ENCODE peak calls at places on chromosomes 11 and 22, in six cellular contexts. One of them, this sample, is unnamed.
A peak's percentile ranks its signal among the peaks of the same experiment; 100 is the strongest.

GRCh38 chr11:110112457-110112856 is 19.3 kb downstream of the ZC3H12C start:
- DNase-seq in heart right ventricle: no peak
- DNase-seq in CD4-positive, CD25-positive, alpha-beta regulatory T cell: no peak
- DNase-seq in CD8-positive, alpha-beta memory T cell: no peak
- DNase-seq in ovary: no peak
- DNase-seq in OCI-LY7: no peak
- DNase-seq in this sample: no peak

GRCh38 chr22:24157783-24158170 is 23.5 kb upstream of the SUSD2 start:
- DNase-seq in heart right ventricle: no peak
- DNase-seq in ovary: no peak
- DNase-seq in CD8-positive, alpha-beta memory T cell: no peak
- DNase-seq in OCI-LY7: no peak
- DNase-seq in CD4-positive, CD25-positive, alpha-beta regulatory T cell: no peak
- DNase-seq in this sample: no peak

GRCh38 chr11:128289048-128289447 is 298.3 kb downstream of the ETS1 start:
- DNase-seq in CD8-positive, alpha-beta memory T cell: no peak
- DNase-seq in CD4-positive, CD25-positive, alpha-beta regulatory T cell: no peak
- DNase-seq in OCI-LY7: no peak
- DNase-seq in heart right ventricle: no peak
- DNase-seq in ovary: no peak
- DNase-seq in this sample: no peak

GRCh38 chr11:20022363-20023081 is 137.8 kb downstream of the DBX1 start:
- DNase-seq in CD8-positive, alpha-beta memory T cell: no peak
- DNase-seq in heart right ventricle: no peak
- DNase-seq in CD4-positive, CD25-positive, alpha-beta regulatory T cell: no peak
- DNase-seq in ovary: peak; percentile 37
- DNase-seq in OCI-LY7: peak; percentile 2
- DNase-seq in this sample: no peak

GRCh38 chr11:35934981-35935380 is 8.9 kb upstream of the LDLRAD3 start:
- DNase-seq in CD4-positive, CD25-positive, alpha-beta regulatory T cell: no peak
- DNase-seq in heart right ventricle: no peak
- DNase-seq in CD8-positive, alpha-beta memory T cell: no peak
- DNase-seq in ovary: no peak
- DNase-seq in OCI-LY7: no peak
- DNase-seq in this sample: no peak

GRCh38 chr22:41862160-41862529 is 29.2 kb downstream of the SREBF2 start:
- DNase-seq in ovary: peak; percentile 53
- DNase-seq in OCI-LY7: peak; percentile 84
- DNase-seq in heart right ventricle: no peak
- DNase-seq in CD4-positive, CD25-positive, alpha-beta regulatory T cell: no peak
- DNase-seq in CD8-positive, alpha-beta memory T cell: peak; percentile 27
- DNase-seq in this sample: peak; percentile 38

GRCh38 chr22:27329966-27330645 is 471.4 kb downstream of the MN1 start:
- DNase-seq in CD4-positive, CD25-positive, alpha-beta regulatory T cell: no peak
- DNase-seq in ovary: no peak
- DNase-seq in heart right ventricle: no peak
- DNase-seq in OCI-LY7: no peak
- DNase-seq in CD8-positive, alpha-beta memory T cell: no peak
- DNase-seq in this sample: no peak

GRCh38 chr11:92383430-92383829 is 158.8 kb downstream of the FAT3 start:
- DNase-seq in CD4-positive, CD25-positive, alpha-beta regulatory T cell: no peak
- DNase-seq in CD8-positive, alpha-beta memory T cell: no peak
- DNase-seq in heart right ventricle: no peak
- DNase-seq in ovary: no peak
- DNase-seq in OCI-LY7: no peak
- DNase-seq in this sample: no peak

GRCh38 chr11:69035959-69036340 is 12.8 kb upstream of the TPCN2 start:
- DNase-seq in OCI-LY7: no peak
- DNase-seq in CD4-positive, CD25-positive, alpha-beta regulatory T cell: no peak
- DNase-seq in CD8-positive, alpha-beta memory T cell: no peak
- DNase-seq in ovary: peak; percentile 76
- DNase-seq in heart right ventricle: no peak
- DNase-seq in this sample: no peak

GRCh38 chr11:12813371-12814225 is 139.4 kb downstream of the TEAD1 start:
- DNase-seq in CD8-positive, alpha-beta memory T cell: no peak
- DNase-seq in CD4-positive, CD25-positive, alpha-beta regulatory T cell: no peak
- DNase-seq in ovary: peak; percentile 74
- DNase-seq in heart right ventricle: no peak
- DNase-seq in OCI-LY7: no peak
- DNase-seq in this sample: no peak

GRCh38 chr22:48647606-48648515 is 1179.8 kb downstream of the BRD1 start:
- DNase-seq in heart right ventricle: no peak
- DNase-seq in CD4-positive, CD25-positive, alpha-beta regulatory T cell: no peak
- DNase-seq in ovary: no peak
- DNase-seq in OCI-LY7: no peak
- DNase-seq in CD8-positive, alpha-beta memory T cell: no peak
- DNase-seq in this sample: no peak

GRCh38 chr11:10298342-10298741 is 4.3 kb upstream of the SBF2 start:
- DNase-seq in CD8-positive, alpha-beta memory T cell: peak; percentile 61
- DNase-seq in CD4-positive, CD25-positive, alpha-beta regulatory T cell: peak; percentile 47
- DNase-seq in ovary: no peak
- DNase-seq in heart right ventricle: no peak
- DNase-seq in OCI-LY7: no peak
- DNase-seq in this sample: peak; percentile 51

GRCh38 chr22:49431559-49431958 is 396.1 kb downstream of the BRD1 start:
- DNase-seq in CD8-positive, alpha-beta memory T cell: no peak
- DNase-seq in ovary: no peak
- DNase-seq in CD4-positive, CD25-positive, alpha-beta regulatory T cell: no peak
- DNase-seq in heart right ventricle: no peak
- DNase-seq in OCI-LY7: no peak
- DNase-seq in this sample: no peak

GRCh38 chr22:50713571-50714056 is 24.4 kb upstream of the ACR start:
- DNase-seq in OCI-LY7: no peak
- DNase-seq in heart right ventricle: no peak
- DNase-seq in ovary: no peak
- DNase-seq in CD8-positive, alpha-beta memory T cell: no peak
- DNase-seq in CD4-positive, CD25-positive, alpha-beta regulatory T cell: no peak
- DNase-seq in this sample: no peak

GRCh38 chr11:17581036-17581731 is 34.1 kb downstream of the OTOG start:
- DNase-seq in ovary: no peak
- DNase-seq in OCI-LY7: no peak
- DNase-seq in CD8-positive, alpha-beta memory T cell: no peak
- DNase-seq in CD4-positive, CD25-positive, alpha-beta regulatory T cell: no peak
- DNase-seq in heart right ventricle: no peak
- DNase-seq in this sample: no peak

GRCh38 chr11:47587039-47587675 is 679 bp downstream of the FAM180B start:
- DNase-seq in heart right ventricle: no peak
- DNase-seq in CD8-positive, alpha-beta memory T cell: no peak
- DNase-seq in CD4-positive, CD25-positive, alpha-beta regulatory T cell: no peak
- DNase-seq in OCI-LY7: no peak
- DNase-seq in ovary: peak; percentile 22
- DNase-seq in this sample: no peak

GRCh38 chr11:77909277-77909676 is 85.2 kb downstream of the INTS4 start:
- DNase-seq in CD4-positive, CD25-positive, alpha-beta regulatory T cell: no peak
- DNase-seq in OCI-LY7: no peak
- DNase-seq in ovary: no peak
- DNase-seq in heart right ventricle: no peak
- DNase-seq in CD8-positive, alpha-beta memory T cell: no peak
- DNase-seq in this sample: no peak

GRCh38 chr22:44623771-44624510 is 78.1 kb upstream of the PRR5 start:
- DNase-seq in ovary: no peak
- DNase-seq in OCI-LY7: peak; percentile 28
- DNase-seq in heart right ventricle: no peak
- DNase-seq in CD8-positive, alpha-beta memory T cell: no peak
- DNase-seq in CD4-positive, CD25-positive, alpha-beta regulatory T cell: no peak
- DNase-seq in this sample: no peak

GRCh38 chr11:29317669-29318068 is 699.2 kb downstream of the KCNA4 start:
- DNase-seq in CD4-positive, CD25-positive, alpha-beta regulatory T cell: no peak
- DNase-seq in CD8-positive, alpha-beta memory T cell: no peak
- DNase-seq in ovary: no peak
- DNase-seq in OCI-LY7: no peak
- DNase-seq in heart right ventricle: no peak
- DNase-seq in this sample: no peak

DNA sequence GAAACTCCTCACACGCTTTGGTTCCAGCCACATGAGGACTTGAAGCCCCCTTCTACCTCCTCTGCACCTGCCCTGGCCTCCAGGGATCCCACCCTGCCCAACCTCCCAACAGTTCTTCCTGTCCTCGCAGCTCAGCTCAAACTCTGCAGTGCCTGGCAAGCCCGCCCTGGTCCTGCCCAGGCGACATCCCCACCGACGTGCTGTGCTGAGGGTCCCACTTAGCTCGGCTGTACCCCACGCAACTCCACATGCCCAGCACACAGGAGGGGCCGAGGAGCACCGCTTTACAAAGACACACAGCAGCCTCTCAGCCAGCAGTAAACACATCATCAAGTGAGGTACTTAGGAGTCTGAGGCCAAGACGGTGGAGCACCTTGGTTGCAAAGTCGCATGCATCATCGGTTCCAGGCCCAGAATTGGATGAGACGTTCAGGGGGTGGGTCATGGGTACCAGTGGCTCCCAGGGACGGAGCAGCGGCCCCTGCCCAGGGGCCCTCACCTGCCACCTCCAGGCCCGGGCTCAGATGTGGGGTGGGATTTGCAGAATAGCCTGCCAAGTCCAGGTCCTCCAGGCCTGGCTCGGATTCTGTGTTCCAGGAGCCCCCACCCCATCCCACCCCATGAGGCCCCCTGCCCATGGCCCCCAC is 72.6 kb downstream of the CELSR1 start:
- DNase-seq in heart right ventricle: no peak
- DNase-seq in CD4-positive, CD25-positive, alpha-beta regulatory T cell: no peak
- DNase-seq in CD8-positive, alpha-beta memory T cell: no peak
- DNase-seq in OCI-LY7: no peak
- DNase-seq in ovary: no peak
- DNase-seq in this sample: no peak
- H3K27ac ChIP-seq in heart right ventricle: no peak overlapping the region
- H3K27ac ChIP-seq in CD4-positive, CD25-positive, alpha-beta regulatory T cell: no peak overlapping the region
- H3K27ac ChIP-seq in CD8-positive, alpha-beta memory T cell: no peak overlapping the region
- H3K27ac ChIP-seq in OCI-LY7: no peak overlapping the region
- H3K27ac ChIP-seq in ovary: no peak overlapping the region
- H3K27ac ChIP-seq in this sample: no peak overlapping the region

DNA sequence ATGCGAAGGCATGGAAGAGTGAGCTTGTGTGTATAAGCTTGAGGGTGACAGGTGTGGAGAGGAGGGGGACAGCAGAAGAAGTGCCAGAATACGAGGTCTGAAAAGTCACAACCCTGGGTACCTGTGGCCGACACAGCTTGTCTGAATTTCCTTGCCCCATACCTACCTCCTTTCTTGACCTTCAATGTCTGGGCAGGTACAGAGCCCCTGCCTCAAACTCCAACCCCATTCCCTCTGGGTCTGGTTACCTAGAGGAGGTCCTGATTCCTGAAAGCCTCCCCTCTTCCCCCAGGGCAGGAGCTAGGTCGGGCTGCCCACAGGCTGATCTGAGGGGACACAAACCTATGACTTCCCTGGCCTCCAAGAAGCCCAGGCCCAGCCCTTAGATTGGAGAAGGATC is 36.6 kb upstream of the FCHSD2 start:
- DNase-seq in CD4-positive, CD25-positive, alpha-beta regulatory T cell: no peak
- DNase-seq in ovary: peak; percentile 25
- DNase-seq in heart right ventricle: no peak
- DNase-seq in OCI-LY7: no peak
- DNase-seq in CD8-positive, alpha-beta memory T cell: no peak
- DNase-seq in this sample: no peak
- H3K4me1 ChIP-seq in CD4-positive, CD25-positive, alpha-beta regulatory T cell: no peaks in the 10 kb centered on the region
- H3K4me1 ChIP-seq in ovary: peaks cover 38% of the 10 kb centered on the region
- H3K4me1 ChIP-seq in heart right ventricle: peaks cover 35% of the 10 kb centered on the region
- H3K4me1 ChIP-seq in OCI-LY7: peaks cover 35% of the 10 kb centered on the region
- H3K4me1 ChIP-seq in CD8-positive, alpha-beta memory T cell: no peaks in the 10 kb centered on the region
- H3K4me1 ChIP-seq in this sample: no peaks in the 10 kb centered on the region

GRCh38 chr11:114083256-114084252 is 24.0 kb downstream of the ZBTB16 start:
- DNase-seq in OCI-LY7: no peak
- DNase-seq in heart right ventricle: no peak
- DNase-seq in ovary: no peak
- DNase-seq in CD4-positive, CD25-positive, alpha-beta regulatory T cell: no peak
- DNase-seq in CD8-positive, alpha-beta memory T cell: no peak
- DNase-seq in this sample: no peak
- H3K4me3 ChIP-seq in OCI-LY7: no peak overlapping the region
- H3K4me3 ChIP-seq in heart right ventricle: no peak overlapping the region
- H3K4me3 ChIP-seq in ovary: no peak overlapping the region
- H3K4me3 ChIP-seq in CD4-positive, CD25-positive, alpha-beta regulatory T cell: no peak overlapping the region
- H3K4me3 ChIP-seq in CD8-positive, alpha-beta memory T cell: no peak overlapping the region
- H3K4me3 ChIP-seq in this sample: no peak overlapping the region

DNA sequence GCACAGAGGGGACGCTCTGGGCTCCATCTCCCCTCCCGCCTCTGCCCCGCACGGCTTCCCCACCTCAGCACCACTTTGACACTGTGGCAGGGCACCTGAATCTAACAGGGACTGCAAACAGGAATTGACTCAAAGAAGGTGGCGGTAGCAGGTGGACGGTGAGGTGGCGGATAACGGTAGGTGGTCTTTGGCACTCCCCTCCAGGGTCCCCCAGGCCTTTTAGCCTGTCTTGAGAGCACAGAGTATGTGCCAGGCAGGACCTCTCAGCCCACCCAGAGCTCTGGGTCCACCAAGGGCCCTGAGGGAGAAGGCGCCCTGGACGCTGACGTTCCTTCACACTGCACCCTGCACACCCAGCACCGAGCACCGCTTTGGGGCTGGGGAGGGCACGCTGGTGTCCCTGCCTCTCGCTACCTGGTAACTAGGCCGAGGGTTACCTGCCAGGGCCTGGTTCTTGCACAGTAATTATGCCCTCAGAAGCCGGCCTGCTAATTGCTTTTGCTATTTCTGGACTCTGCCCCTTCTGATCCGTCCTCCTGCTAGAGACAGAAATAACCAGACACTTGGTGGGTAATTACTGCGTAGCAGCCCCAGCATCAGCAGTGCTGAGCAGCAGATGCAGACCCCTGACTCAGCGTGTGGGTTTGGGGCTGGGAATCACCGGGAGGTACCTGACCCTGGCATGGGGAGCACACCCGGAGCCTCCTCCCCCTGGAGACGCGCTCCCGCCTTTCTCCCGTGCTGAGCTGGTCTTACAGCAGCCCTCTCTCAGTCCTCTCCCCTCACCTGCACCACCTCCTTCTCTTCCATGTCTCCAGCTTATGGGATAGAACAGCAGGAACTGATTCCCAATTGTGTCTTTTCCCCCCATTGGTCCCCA is 103.3 kb upstream of the B3GAT1 start:
- DNase-seq in ovary: peak; percentile 13
- DNase-seq in OCI-LY7: no peak
- DNase-seq in CD4-positive, CD25-positive, alpha-beta regulatory T cell: no peak
- DNase-seq in CD8-positive, alpha-beta memory T cell: no peak
- DNase-seq in heart right ventricle: no peak
- DNase-seq in this sample: no peak
- H3K27ac ChIP-seq in ovary: no peak overlapping the region
- H3K27ac ChIP-seq in OCI-LY7: no peak overlapping the region
- H3K27ac ChIP-seq in CD4-positive, CD25-positive, alpha-beta regulatory T cell: no peak overlapping the region
- H3K27ac ChIP-seq in CD8-positive, alpha-beta memory T cell: no peak overlapping the region
- H3K27ac ChIP-seq in heart right ventricle: no peak overlapping the region
- H3K27ac ChIP-seq in this sample: no peak overlapping the region

This sample was measured in naive thymus-derived CD4-positive, alpha-beta T cell.